ENCODE peak calls at places on chromosomes 1 and 21, in nine cellular contexts. A, H, M, S, C, R, Q, I and T are unnamed samples.

GRCh38 chr1:52602328-52603300 is at the start of gene GPX7:
- DNase-seq in A (peak), H (no peak), M (no peak), S (peak), C (peak), R (no peak), Q (peak), I (peak), T (peak)

GRCh38 chr1:159088566-159089183 is 12.1 kb upstream of the AIM2 start:
- DNase-seq in A (no peak), H (no peak), M (no peak), S (no peak), C (no peak), R (no peak), Q (no peak), I (no peak), T (no peak)

GRCh38 chr1:15573477-15573876 is 11.4 kb downstream of the AGMAT start:
- DNase-seq in A (peak), H (no peak), M (no peak), S (no peak), C (no peak), R (no peak), Q (no peak), I (no peak), T (no peak)

GRCh38 chr1:22778408-22778807 is 67.8 kb downstream of the EPHB2 start:
- DNase-seq in A (no peak), H (no peak), M (no peak), S (no peak), C (no peak), R (no peak), Q (no peak), I (no peak), T (no peak)

GRCh38 chr1:205348559-205349477 is 7.9 kb downstream of the KLHDC8A start:
- DNase-seq in A (no peak), H (peak), M (peak), S (peak), C (no peak), R (no peak), Q (no peak), I (no peak), T (no peak)

GRCh38 chr1:17892225-17892624 is 137.1 kb downstream of the ACTL8 start:
- DNase-seq in A (no peak), H (no peak), M (no peak), S (no peak), C (peak), R (no peak), Q (no peak), I (no peak), T (no peak)

GRCh38 chr1:204204944-204205343 is 8.7 kb upstream of the KISS1 start:
- DNase-seq in A (no peak), H (no peak), M (no peak), S (no peak), C (no peak), R (no peak), Q (no peak), I (no peak), T (no peak)

GRCh38 chr21:43754948-43755781 is 20.9 kb downstream of the CSTB start:
- DNase-seq in A (no peak), H (no peak), M (no peak), S (peak), C (no peak), R (no peak), Q (no peak), I (no peak), T (no peak)

GRCh38 chr1:226983998-226984364 is 43.9 kb downstream of the COQ8A start:
- DNase-seq in A (no peak), H (no peak), M (no peak), S (no peak), C (no peak), R (no peak), Q (no peak), I (no peak), T (no peak)

GRCh38 chr1:150484431-150484830 is 2.8 kb upstream of the TARS2 start:
- DNase-seq in A (no peak), H (no peak), M (no peak), S (no peak), C (no peak), R (no peak), Q (no peak), I (no peak), T (no peak)